ENCODE peak calls at places on chromosomes 5 and 9, in eight cellular contexts. N is HCT116, W is heart left ventricle, Z is cardiac muscle cell, B is brain microvascular endothelial cell, H is Panc1, M is hepatocyte, D is A673. F is an unnamed sample.

GRCh38 chr9:341634-342421 is 127.2 kb downstream of the DOCK8 start:
- DNase-seq in B (no peak), D (no peak), W (no peak), H (no peak), N (no peak), Z (no peak), M (no peak), F (no peak)

GRCh38 chr9:117926031-117926655 is 221.9 kb downstream of the TLR4 start:
- DNase-seq in M (no peak), W (no peak), H (no peak), N (no peak), B (no peak), D (no peak), Z (no peak), F (no peak)

GRCh38 chr5:154309361-154309725 is 118.8 kb downstream of the GALNT10 start:
- DNase-seq in H (no peak), W (no peak), Z (no peak), D (no peak), M (no peak), N (no peak), B (peak; percentile 74), F (no peak)

GRCh38 chr5:57501414-57502321 is 19.1 kb upstream of the ACTBL2 start:
- DNase-seq in Z (peak; percentile 19), W (peak; percentile 40), B (peak; percentile 31), N (no peak), D (no peak), M (peak; percentile 13), H (no peak), F (no peak)

GRCh38 chr9:133135193-133135745 is 14.2 kb upstream of the RALGDS start:
- DNase-seq in Z (no peak), W (peak; percentile 64), D (no peak), H (peak; percentile 73), M (no peak), B (peak; percentile 83), N (peak; percentile 90), F (peak; percentile 25)

GRCh38 chr5:115579747-115580173 is 22.5 kb downstream of the TICAM2 start:
- DNase-seq in W (no peak), Z (no peak), N (no peak), B (peak; percentile 64), D (peak; percentile 64), H (no peak), M (no peak), F (no peak)

GRCh38 chr5:65766159-65766558 is 44.2 kb downstream of the NLN start:
- DNase-seq in N (no peak), M (no peak), Z (no peak), H (no peak), B (no peak), W (no peak), D (no peak), F (no peak)

GRCh38 chr9:90858505-90858904 is 56.9 kb downstream of the SYK start:
- DNase-seq in Z (no peak), H (no peak), D (no peak), W (no peak), B (no peak), N (no peak), M (no peak), F (no peak)

GRCh38 chr9:83000765-83001164 is 62.2 kb downstream of the RASEF start:
- DNase-seq in N (no peak), M (no peak), Z (no peak), B (no peak), D (no peak), W (no peak), H (no peak), F (no peak)

GRCh38 chr9:136138566-136138965 is 19.9 kb upstream of the TMEM250 start:
- DNase-seq in Z (peak; percentile 75), H (no peak), N (peak; percentile 63), M (peak; percentile 66), D (peak; percentile 77), W (no peak), B (no peak), F (no peak)

GRCh38 chr5:126198509-126198908 is 224.7 kb upstream of the GRAMD2B start:
- DNase-seq in N (no peak), B (no peak), W (no peak), H (no peak), M (no peak), D (no peak), Z (no peak), F (no peak)

GRCh38 chr9:38068616-38068865 is 486 bp downstream of the SHB start:
- DNase-seq in W (no peak), D (peak; percentile 75), M (peak; percentile 82), H (no peak), B (no peak), N (no peak), Z (peak; percentile 69), F (no peak)

GRCh38 chr9:38311382-38312270 is 80.9 kb upstream of the ALDH1B1 start:
- DNase-seq in M (peak; percentile 72), H (no peak), W (no peak), N (no peak), Z (peak; percentile 71), D (no peak), B (no peak), F (no peak)

GRCh38 chr9:136323420-136323819 is 3.9 kb upstream of the GPSM1 start:
- DNase-seq in B (no peak), Z (no peak), W (no peak), D (no peak), M (no peak), N (no peak), H (no peak), F (no peak)

GRCh38 chr9:81417299-81417675 is 272.1 kb downstream of the TLE1 start:
- DNase-seq in Z (no peak), N (no peak), M (no peak), H (no peak), D (no peak), B (no peak), W (no peak), F (no peak)

DNA sequence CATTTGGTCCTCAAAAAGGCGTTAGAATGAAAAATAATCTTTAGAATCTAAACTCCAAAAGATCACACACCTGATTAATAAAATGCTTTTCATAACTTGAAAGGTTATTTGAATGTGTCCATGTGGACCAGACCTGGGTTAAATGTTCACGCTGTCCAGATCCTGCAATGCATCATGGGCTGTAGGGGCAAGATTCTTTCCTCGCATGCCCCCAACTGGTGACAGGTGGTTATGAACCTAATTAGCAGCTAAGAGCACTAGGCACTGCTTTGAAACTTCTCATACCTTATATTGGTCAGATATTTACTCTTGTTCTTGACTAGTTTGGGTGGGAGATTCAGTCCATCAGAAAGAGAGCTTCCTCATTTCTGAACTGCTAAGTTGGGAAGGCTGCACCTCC is 19.3 kb upstream of the PIP5K1B start:
- DNase-seq in W (no peak), D (peak; percentile 26), N (peak; percentile 37), H (peak; percentile 13), M (no peak), B (no peak), Z (peak; percentile 53), F (no peak)
- TF ChIP-seq CTCF in W (no peak), D (peak; percentile 54), N (peak; percentile 53), H (peak; percentile 43), M (peak; percentile 20), B (no peak), Z (peak; percentile 24), F (no peak)

DNA sequence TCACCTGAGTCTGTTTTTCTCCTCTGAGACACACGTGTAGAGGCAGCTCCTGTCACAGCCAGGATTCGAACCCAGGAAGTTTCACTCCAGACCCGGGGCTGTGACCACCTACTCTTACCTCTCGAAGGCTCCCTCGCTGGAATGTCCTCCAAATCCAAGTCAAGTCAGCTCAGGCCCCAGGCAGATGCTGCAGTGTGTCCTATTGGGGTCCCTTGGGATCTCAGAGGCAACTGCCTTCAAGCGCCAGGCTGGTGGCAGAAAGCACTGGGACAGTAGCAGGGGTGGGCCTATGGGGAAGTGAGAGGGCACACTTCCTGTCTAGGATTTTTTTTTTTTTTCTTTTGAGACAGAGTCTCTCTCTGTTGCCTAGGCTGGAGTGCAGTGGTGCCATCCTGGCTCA is 762 bp upstream of the ST6GALNAC4 start:
- DNase-seq in Z (no peak), B (no peak), W (no peak), H (no peak), M (no peak), N (no peak), D (no peak), F (no peak)
- H3K4me3 ChIP-seq in Z (no peak overlapping the region), B (no peak overlapping the region), W (no peak overlapping the region), H (peak overlapping the region; percentile 31), M (no peak overlapping the region), N (peak overlapping the region; percentile 85), D (peak overlapping the region; percentile 74), F (peak overlapping the region; percentile 79)

GRCh38 chr5:3310551-3311340 is 284.9 kb upstream of the IRX1 start:
- DNase-seq in D (no peak), W (no peak), Z (no peak), H (no peak), N (no peak), B (no peak), M (no peak), F (peak; percentile 55)

GRCh38 chr5:3313569-3313968 is 282.1 kb upstream of the IRX1 start:
- DNase-seq in N (no peak), D (no peak), W (no peak), M (no peak), Z (no peak), H (no peak), B (no peak), F (no peak)

GRCh38 chr5:3312299-3312698 is 283.3 kb upstream of the IRX1 start:
- DNase-seq in W (no peak), M (no peak), Z (no peak), N (no peak), B (no peak), D (no peak), H (no peak), F (no peak)

GRCh38 chr5:3309538-3309937 is 286.1 kb upstream of the IRX1 start:
- DNase-seq in N (no peak), Z (no peak), M (no peak), W (no peak), D (no peak), H (no peak), B (no peak), F (no peak)

DNA sequence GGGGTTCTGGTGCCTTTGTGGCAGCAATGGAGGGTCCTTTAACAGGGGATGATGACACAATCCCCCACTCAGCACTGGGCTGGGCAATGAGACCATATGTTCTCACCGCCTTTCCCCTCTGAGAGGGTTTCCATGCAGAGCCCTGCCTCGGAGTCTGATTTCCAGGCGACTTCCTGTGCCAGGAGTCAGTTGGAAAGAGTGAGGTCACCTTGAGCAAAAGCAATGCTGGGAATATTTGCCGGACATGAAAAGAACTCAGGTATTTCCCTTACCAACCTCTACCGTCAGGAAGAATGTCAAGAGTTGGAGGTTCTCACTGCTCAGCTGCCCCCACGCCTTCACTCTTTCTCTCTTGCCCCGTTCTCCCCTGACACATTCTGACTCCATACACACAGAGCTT is 284.2 kb upstream of the IRX1 start:
- DNase-seq in Z (no peak), W (no peak), H (no peak), N (no peak), M (no peak), D (no peak), B (no peak), F (no peak)
- H3K27ac ChIP-seq in Z (no peak overlapping the region), W (no peak overlapping the region), H (no peak overlapping the region), N (no peak overlapping the region), M (no peak overlapping the region), D (no peak overlapping the region), B (no peak overlapping the region), F (no peak overlapping the region)

DNA sequence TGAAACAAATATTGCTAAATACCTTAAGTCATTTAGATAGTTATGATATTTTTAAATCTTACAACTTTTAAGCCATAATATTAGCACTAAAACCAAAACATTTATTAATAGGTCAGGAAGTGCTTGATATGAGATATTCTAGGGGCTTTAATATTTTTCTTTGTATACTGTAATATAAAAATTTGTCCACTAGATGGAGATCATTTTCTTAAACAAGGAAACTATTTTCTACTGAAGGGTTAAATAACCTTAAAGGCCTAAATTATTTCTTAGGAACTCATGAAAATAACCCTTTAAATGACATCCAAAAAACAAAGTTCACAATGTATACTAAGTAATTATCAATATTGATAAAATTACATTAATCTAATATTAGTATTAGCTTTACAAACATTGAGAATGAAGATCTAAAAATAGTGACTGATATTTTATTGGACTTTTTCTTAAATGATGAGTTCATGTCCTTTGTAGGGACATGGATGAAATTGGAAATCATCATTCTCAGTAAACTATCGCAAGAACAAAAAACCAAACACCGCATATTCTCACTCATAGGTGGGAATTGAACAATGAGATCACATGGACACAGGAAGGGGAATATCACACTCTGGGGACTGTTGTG is 635.7 kb downstream of the RAB3C start:
- DNase-seq in W (no peak), M (no peak), D (peak; percentile 43), H (no peak), N (no peak), Z (no peak), B (no peak), F (no peak)
- TF ChIP-seq CTCF in W (peak; percentile 45), M (peak; percentile 54), D (peak; percentile 52), H (no peak), N (no peak), Z (peak; percentile 33), B (peak; percentile 12), F (peak; percentile 41)

F was measured in dorsolateral prefrontal cortex.